ENCODE peak calls at places on chromosomes 11 and 22, in five cellular contexts. B, K, X, F and O are unnamed samples.
A peak's percentile ranks its signal among the peaks of the same experiment; 100 is the strongest.

GRCh38 chr11:96324912-96325311 is 18.1 kb downstream of the MAML2 start:
- DNase-seq in B (no peak), K (no peak), X (peak; percentile 16), F (no peak), O (no peak)

GRCh38 chr11:129974672-129975071 is 28.0 kb downstream of the PRDM10 start:
- DNase-seq in B (no peak), K (no peak), X (no peak), F (no peak), O (no peak)

GRCh38 chr22:50585781-50586180 is 3.1 kb upstream of the CHKB start:
- DNase-seq in B (no peak), K (no peak), X (no peak), F (no peak), O (no peak)

GRCh38 chr11:134052395-134052987 is 16.4 kb upstream of the JAM3 start:
- DNase-seq in B (no peak), K (no peak), X (no peak), F (no peak), O (no peak)

GRCh38 chr11:131624526-131624925 is 254.1 kb downstream of the NTM start:
- DNase-seq in B (no peak), K (no peak), X (no peak), F (no peak), O (no peak)

GRCh38 chr22:23862103-23862502 is 4.4 kb downstream of the SLC2A11 start:
- DNase-seq in B (no peak), K (no peak), X (peak; percentile 32), F (peak; percentile 42), O (no peak)

GRCh38 chr11:111715142-111715816 is 50.9 kb downstream of the PPP2R1B start:
- DNase-seq in B (no peak), K (no peak), X (no peak), F (no peak), O (no peak)

GRCh38 chr11:35639591-35640179 is 21.4 kb downstream of the FJX1 start:
- DNase-seq in B (no peak), K (no peak), X (no peak), F (no peak), O (no peak)

GRCh38 chr11:113856966-113857759 is 18.2 kb downstream of the USP28 start:
- DNase-seq in B (no peak), K (no peak), X (no peak), F (no peak), O (no peak)

GRCh38 chr11:68798221-68798813 is 43.4 kb downstream of the CPT1A start:
- DNase-seq in B (no peak), K (peak; percentile 67), X (no peak), F (no peak), O (peak; percentile 13)

GRCh38 chr11:104946907-104947306 is 21.5 kb downstream of the CASP4 start:
- DNase-seq in B (no peak), K (no peak), X (peak; percentile 35), F (no peak), O (peak; percentile 45)

GRCh38 chr11:132072044-132072879 is 701.8 kb downstream of the NTM start:
- DNase-seq in B (no peak), K (no peak), X (no peak), F (no peak), O (no peak)

DNA sequence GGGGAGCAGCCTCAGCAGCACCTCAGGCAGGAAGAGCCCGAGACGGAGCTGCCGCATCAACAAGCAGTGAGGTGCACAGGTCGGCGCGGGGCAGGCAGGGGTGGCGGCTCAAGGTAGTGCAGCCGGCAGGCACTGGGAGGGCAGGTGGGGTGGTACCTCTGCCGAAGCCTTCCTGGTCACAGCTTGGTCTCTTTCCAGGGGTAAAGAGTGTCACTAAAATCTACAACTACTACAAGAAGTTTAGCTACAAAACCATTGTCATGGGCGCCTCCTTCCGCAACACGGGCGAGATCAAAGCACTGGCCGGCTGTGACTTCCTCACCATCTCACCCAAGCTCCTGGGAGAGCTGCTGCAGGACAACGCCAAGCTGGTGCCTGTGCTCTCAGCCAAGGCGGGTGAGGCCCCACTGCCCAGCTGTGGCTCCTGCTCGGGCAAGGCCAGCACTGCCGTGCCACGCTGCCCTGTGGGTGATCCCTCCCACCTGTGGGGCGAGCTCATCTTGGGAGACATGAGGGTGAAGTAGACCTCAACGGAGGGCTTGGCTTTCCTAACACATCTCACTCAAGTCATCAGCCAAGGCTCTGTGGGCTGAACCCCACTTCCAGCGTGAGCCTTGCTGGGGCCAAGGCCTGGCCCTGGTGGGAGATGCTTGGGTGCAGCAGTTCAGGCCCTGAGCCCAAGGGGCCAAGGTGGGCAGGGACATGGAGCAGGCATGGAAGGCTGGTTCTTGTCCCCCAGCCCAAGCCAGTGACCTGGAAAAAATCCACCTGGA is 13.6 kb downstream of the GATD1 start:
- DNase-seq in B (no peak), K (no peak), X (no peak), F (no peak), O (no peak)
- H3K27ac ChIP-seq in B (no peak overlapping the region), K (no peak overlapping the region), X (peak overlapping the region; percentile 45), F (no peak overlapping the region), O (no peak overlapping the region)

DNA sequence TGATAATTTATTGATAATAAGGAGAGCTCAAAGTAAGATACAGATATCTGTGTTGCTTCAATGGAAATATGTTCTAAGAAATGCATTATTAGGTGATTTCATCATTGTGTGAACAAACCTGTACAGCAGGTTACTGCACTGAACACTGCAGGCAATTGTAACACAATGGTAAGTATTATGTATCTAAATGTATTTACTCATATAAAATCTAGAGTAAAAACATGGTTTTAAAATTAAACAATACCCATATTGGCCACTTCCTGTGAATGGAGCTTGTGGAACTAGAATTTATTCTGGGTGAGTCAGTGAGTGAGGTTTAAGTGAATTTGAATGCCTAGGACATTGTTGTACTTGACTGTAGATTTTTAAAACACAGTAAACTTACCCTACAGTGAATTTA is 722.9 kb upstream of the RAG2 start:
- DNase-seq in B (no peak), K (no peak), X (no peak), F (no peak), O (no peak)
- H3K27ac ChIP-seq in B (no peak overlapping the region), K (no peak overlapping the region), X (no peak overlapping the region), F (no peak overlapping the region), O (no peak overlapping the region)

GRCh38 chr22:49035818-49036457 is 791.7 kb downstream of the BRD1 start:
- DNase-seq in B (no peak), K (no peak), X (no peak), F (no peak), O (no peak)
- H3K27ac ChIP-seq in B (no peak overlapping the region), K (no peak overlapping the region), X (no peak overlapping the region), F (no peak overlapping the region), O (no peak overlapping the region)

GRCh38 chr11:118897721-118898310 is 14.1 kb downstream of the CXCR5 start:
- DNase-seq in B (no peak), K (no peak), X (no peak), F (no peak), O (no peak)

GRCh38 chr11:118899706-118900360 is 16.1 kb downstream of the CXCR5 start:
- DNase-seq in B (no peak), K (peak; percentile 64), X (no peak), F (no peak), O (no peak)

GRCh38 chr11:118898400-118899295 is 15.0 kb downstream of the CXCR5 start:
- DNase-seq in B (no peak), K (peak; percentile 58), X (no peak), F (no peak), O (no peak)

GRCh38 chr11:118900535-118901384 is 17.1 kb downstream of the CXCR5 start:
- DNase-seq in B (no peak), K (peak; percentile 51), X (no peak), F (no peak), O (no peak)

GRCh38 chr11:118899296-118899688 is 15.6 kb downstream of the CXCR5 start:
- DNase-seq in B (no peak), K (peak; percentile 55), X (no peak), F (no peak), O (no peak)
- H3K27ac ChIP-seq in B (no peak overlapping the region), K (no peak overlapping the region), X (no peak overlapping the region), F (no peak overlapping the region), O (no peak overlapping the region)

DNA sequence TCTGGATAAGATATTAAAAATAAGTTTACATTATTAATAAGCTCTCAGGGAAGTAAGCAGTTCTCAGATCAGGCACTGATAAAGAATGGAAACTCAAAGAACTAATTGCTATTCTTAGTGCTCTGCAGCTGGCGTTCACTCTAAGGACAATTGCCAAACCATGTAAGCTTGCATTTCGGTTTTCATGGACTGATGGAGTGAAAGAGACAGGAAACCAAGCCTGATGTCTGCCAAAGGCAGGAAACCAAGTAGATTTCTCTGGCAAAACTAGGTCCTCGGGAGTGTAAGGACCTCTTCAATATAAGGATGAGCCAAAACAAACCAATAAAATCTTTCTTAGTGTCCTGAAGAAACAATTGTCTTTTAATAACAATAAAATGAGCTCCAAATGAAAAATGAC is 355.2 kb downstream of the RAB38 start:
- DNase-seq in B (no peak), K (no peak), X (no peak), F (no peak), O (no peak)
- H3K27ac ChIP-seq in B (no peak overlapping the region), K (no peak overlapping the region), X (no peak overlapping the region), F (no peak overlapping the region), O (no peak overlapping the region)

DNA sequence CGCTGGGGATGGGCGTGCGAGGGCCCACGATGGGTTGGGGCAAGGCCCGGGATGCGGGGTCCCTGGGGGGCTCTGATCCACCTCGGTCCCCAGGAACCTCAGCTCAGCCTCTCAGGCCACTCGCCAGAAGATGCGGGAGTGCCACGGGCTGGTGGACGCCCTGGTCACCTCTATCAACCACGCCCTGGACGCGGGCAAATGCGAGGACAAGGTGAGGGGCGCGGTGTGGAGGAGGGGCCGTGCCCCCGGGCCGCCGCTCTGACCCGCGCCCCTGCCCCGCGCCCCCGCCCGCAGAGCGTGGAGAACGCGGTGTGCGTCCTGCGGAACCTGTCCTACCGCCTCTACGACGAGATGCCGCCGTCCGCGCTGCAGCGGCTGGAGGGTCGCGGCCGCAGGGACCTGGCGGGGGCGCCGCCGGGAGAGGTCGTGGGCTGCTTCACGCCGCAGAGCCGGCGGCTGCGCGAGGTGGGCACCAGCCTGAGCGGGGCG is 6.3 kb downstream of the PKP3 start:
- DNase-seq in B (no peak), K (no peak), X (no peak), F (peak; percentile 24), O (no peak)
- H3K27ac ChIP-seq in B (no peak overlapping the region), K (no peak overlapping the region), X (no peak overlapping the region), F (no peak overlapping the region), O (no peak overlapping the region)